ENCODE peak calls at places on chromosomes 16 and 17, in four cellular contexts. One of them, this sample, is unnamed.

GRCh38 chr17:19448341-19449268 is 37.6 kb downstream of the RNF112 start:
- DNase-seq in GM12878: no peak
- DNase-seq in HepG2: peak
- DNase-seq in HEK293T: no peak
- DNase-seq in this sample: no peak

GRCh38 chr17:67435122-67435521 is 58.0 kb downstream of the PITPNC1 start:
- DNase-seq in HEK293T: no peak
- DNase-seq in HepG2: peak
- DNase-seq in GM12878: no peak
- DNase-seq in this sample: no peak

GRCh38 chr17:10041287-10041612 is 136.2 kb upstream of the RCVRN start:
- DNase-seq in HepG2: peak
- DNase-seq in HEK293T: no peak
- DNase-seq in GM12878: no peak
- DNase-seq in this sample: no peak

GRCh38 chr16:74123826-74124225 is 172.8 kb upstream of the PSMD7 start:
- DNase-seq in HepG2: no peak
- DNase-seq in GM12878: no peak
- DNase-seq in HEK293T: no peak
- DNase-seq in this sample: no peak

GRCh38 chr16:15054357-15055140 is 1.3 kb downstream of the NTAN1 start:
- DNase-seq in HEK293T: no peak
- DNase-seq in GM12878: no peak
- DNase-seq in HepG2: no peak
- DNase-seq in this sample: no peak

GRCh38 chr17:46841561-46842379 is 9.6 kb upstream of the WNT9B start:
- DNase-seq in HepG2: no peak
- DNase-seq in HEK293T: peak
- DNase-seq in GM12878: no peak
- DNase-seq in this sample: peak

GRCh38 chr16:68227183-68227793 is 8.6 kb downstream of the ESRP2 start:
- DNase-seq in HEK293T: no peak
- DNase-seq in GM12878: peak
- DNase-seq in HepG2: no peak
- DNase-seq in this sample: no peak

GRCh38 chr17:63258785-63259184 is 187.3 kb downstream of the CYB561 start:
- DNase-seq in GM12878: no peak
- DNase-seq in HepG2: no peak
- DNase-seq in HEK293T: no peak
- DNase-seq in this sample: no peak

GRCh38 chr16:85329999-85330693 is 217.9 kb upstream of the CIBAR2 start:
- DNase-seq in HepG2: no peak
- DNase-seq in GM12878: no peak
- DNase-seq in HEK293T: no peak
- DNase-seq in this sample: no peak

GRCh38 chr16:50372611-50373344 is 4.0 kb upstream of the BRD7 start:
- DNase-seq in HEK293T: no peak
- DNase-seq in GM12878: no peak
- DNase-seq in HepG2: peak
- DNase-seq in this sample: no peak

GRCh38 chr17:31726980-31727427 is 132.0 kb downstream of the COPRS start:
- DNase-seq in HepG2: no peak
- DNase-seq in GM12878: no peak
- DNase-seq in HEK293T: no peak
- DNase-seq in this sample: no peak

GRCh38 chr16:66479661-66480264 is 52.7 kb downstream of the BEAN1 start:
- DNase-seq in HepG2: no peak
- DNase-seq in HEK293T: no peak
- DNase-seq in GM12878: no peak
- DNase-seq in this sample: no peak

GRCh38 chr17:4177732-4178131 is 34.7 kb downstream of the CYB5D2 start:
- DNase-seq in GM12878: no peak
- DNase-seq in HepG2: no peak
- DNase-seq in HEK293T: no peak
- DNase-seq in this sample: no peak

GRCh38 chr16:85915125-85915845 is 16.3 kb downstream of the IRF8 start:
- DNase-seq in GM12878: no peak
- DNase-seq in HepG2: no peak
- DNase-seq in HEK293T: no peak
- DNase-seq in this sample: no peak

GRCh38 chr17:18143044-18143936 is 34.7 kb downstream of the MYO15A start:
- DNase-seq in GM12878: no peak
- DNase-seq in HEK293T: peak
- DNase-seq in HepG2: peak
- DNase-seq in this sample: peak

GRCh38 chr16:74926832-74927231 is 58.1 kb downstream of the WDR59 start:
- DNase-seq in HepG2: no peak
- DNase-seq in HEK293T: no peak
- DNase-seq in GM12878: no peak
- DNase-seq in this sample: no peak

GRCh38 chr16:528111-529011 is 849 bp downstream of the CAPN15 start:
- DNase-seq in HepG2: no peak
- DNase-seq in HEK293T: no peak
- DNase-seq in GM12878: no peak
- DNase-seq in this sample: peak

GRCh38 chr16:11349599-11350276 is 4.5 kb downstream of the RMI2 start:
- DNase-seq in GM12878: no peak
- DNase-seq in HEK293T: no peak
- DNase-seq in HepG2: no peak
- DNase-seq in this sample: no peak

GRCh38 chr16:76665571-76666275 is 388.5 kb downstream of the CNTNAP4 start:
- DNase-seq in GM12878: no peak
- DNase-seq in HepG2: no peak
- DNase-seq in HEK293T: no peak
- DNase-seq in this sample: no peak

GRCh38 chr16:76669288-76669687 is 392.1 kb downstream of the CNTNAP4 start:
- DNase-seq in HepG2: no peak
- DNase-seq in HEK293T: no peak
- DNase-seq in GM12878: no peak
- DNase-seq in this sample: no peak

GRCh38 chr16:76670125-76670857 is 393.1 kb downstream of the CNTNAP4 start:
- DNase-seq in HepG2: no peak
- DNase-seq in GM12878: no peak
- DNase-seq in HEK293T: no peak
- DNase-seq in this sample: no peak

GRCh38 chr16:76668207-76668725 is 391.1 kb downstream of the CNTNAP4 start:
- DNase-seq in GM12878: no peak
- DNase-seq in HEK293T: peak
- DNase-seq in HepG2: peak
- DNase-seq in this sample: peak
- TF ChIP-seq FOXK2 in GM12878: no peak
- TF ChIP-seq FOXK2 in HEK293T: no peak
- TF ChIP-seq FOXK2 in HepG2: no peak
- TF ChIP-seq FOXK2 in this sample: no peak

GRCh38 chr17:78172284-78173024 is 4.1 kb downstream of the SYNGR2 start:
- DNase-seq in HEK293T: no peak
- DNase-seq in HepG2: no peak
- DNase-seq in GM12878: no peak
- DNase-seq in this sample: no peak
- TF ChIP-seq FOXK2 in HEK293T: no peak
- TF ChIP-seq FOXK2 in HepG2: no peak
- TF ChIP-seq FOXK2 in GM12878: no peak
- TF ChIP-seq FOXK2 in this sample: no peak

GRCh38 chr17:40318835-40319332 is 9.9 kb downstream of the RARA start:
- DNase-seq in HepG2: no peak
- DNase-seq in HEK293T: no peak
- DNase-seq in GM12878: no peak
- DNase-seq in this sample: peak
- TF ChIP-seq FOXK2 in HepG2: no peak
- TF ChIP-seq FOXK2 in HEK293T: no peak
- TF ChIP-seq FOXK2 in GM12878: no peak
- TF ChIP-seq FOXK2 in this sample: no peak

GRCh38 chr16:81350306-81350615 is 35.5 kb downstream of the GAN start:
- DNase-seq in GM12878: no peak
- DNase-seq in HepG2: no peak
- DNase-seq in HEK293T: no peak
- DNase-seq in this sample: no peak
- TF ChIP-seq FOXK2 in GM12878: no peak
- TF ChIP-seq FOXK2 in HepG2: no peak
- TF ChIP-seq FOXK2 in HEK293T: no peak
- TF ChIP-seq FOXK2 in this sample: no peak

GRCh38 chr16:88087517-88087877 is 136.3 kb downstream of the BANP start:
- DNase-seq in HEK293T: no peak
- DNase-seq in HepG2: no peak
- DNase-seq in GM12878: no peak
- DNase-seq in this sample: no peak

GRCh38 chr16:88084881-88085280 is 133.6 kb downstream of the BANP start:
- DNase-seq in GM12878: no peak
- DNase-seq in HepG2: no peak
- DNase-seq in HEK293T: no peak
- DNase-seq in this sample: no peak

GRCh38 chr16:88086571-88087516 is 135.6 kb downstream of the BANP start:
- DNase-seq in GM12878: no peak
- DNase-seq in HepG2: no peak
- DNase-seq in HEK293T: no peak
- DNase-seq in this sample: no peak

GRCh38 chr16:88083582-88083981 is 132.3 kb downstream of the BANP start:
- DNase-seq in HEK293T: no peak
- DNase-seq in GM12878: no peak
- DNase-seq in HepG2: no peak
- DNase-seq in this sample: no peak

GRCh38 chr16:88088161-88088581 is 136.9 kb downstream of the BANP start:
- DNase-seq in GM12878: no peak
- DNase-seq in HepG2: no peak
- DNase-seq in HEK293T: no peak
- DNase-seq in this sample: no peak
- TF ChIP-seq FOXK2 in GM12878: no peak
- TF ChIP-seq FOXK2 in HepG2: no peak
- TF ChIP-seq FOXK2 in HEK293T: no peak
- TF ChIP-seq FOXK2 in this sample: no peak

This sample was measured in K562.